ENCODE peak calls at places on chromosome 12, in eight cellular contexts. D is midbrain; B is activated naive CD4-positive, alpha-beta T cell; U is NCI-H510A treated with DMSO at 0.1 percent for 48 hours; V is NCI-H226; G is HEK293T; N is GM10248; Z is stimulated activated CD4-positive, alpha-beta T cell treated with anti-CD3 and anti-CD28 coated beads, Interleukin-4, amount 100 ng/mL, for 24 hours. J is an unnamed sample.

GRCh38 chr12:971991-972390 is 19.0 kb upstream of the ERC1 start:
- DNase-seq in D (no peak), V (no peak), N (no peak), B (no peak), Z (no peak), G (no peak), U (no peak), J (no peak)

GRCh38 chr12:100142851-100143559 is at the start of gene BLTP3B:
- DNase-seq in B (peak; percentile 83), Z (peak; percentile 92), N (peak; percentile 92), G (peak; percentile 91), U (peak; percentile 76), V (peak; percentile 42), D (peak; percentile 87), J (peak; percentile 91)

GRCh38 chr12:40953076-40953475 is 235.0 kb upstream of the PDZRN4 start:
- DNase-seq in G (no peak), U (no peak), Z (no peak), N (no peak), D (no peak), B (no peak), V (peak; percentile 11), J (no peak)

GRCh38 chr12:21751517-21751916 is 23.0 kb downstream of the KCNJ8 start:
- DNase-seq in G (peak; percentile 43), V (no peak), N (no peak), U (no peak), D (no peak), B (no peak), Z (no peak), J (no peak)

GRCh38 chr12:7486512-7486911 is 17.1 kb downstream of the CD163 start:
- DNase-seq in B (no peak), D (no peak), U (no peak), V (no peak), Z (no peak), N (no peak), G (no peak), J (no peak)

GRCh38 chr12:4440187-4440941 is 5.3 kb downstream of the FGF6 start:
- DNase-seq in Z (no peak), B (no peak), V (no peak), G (no peak), U (no peak), N (no peak), D (no peak), J (no peak)

GRCh38 chr12:112961074-112961473 is 17.2 kb upstream of the OAS2 start:
- DNase-seq in Z (no peak), N (no peak), B (no peak), D (no peak), U (no peak), V (no peak), G (no peak), J (no peak)

GRCh38 chr12:26524862-26525465 is 308.0 kb downstream of the ITPR2 start:
- DNase-seq in Z (no peak), N (no peak), U (no peak), V (no peak), B (no peak), D (no peak), G (peak; percentile 13), J (peak; percentile 6)

GRCh38 chr12:73678335-73678734 is 859.3 kb upstream of the ATXN7L3B start:
- DNase-seq in U (no peak), D (no peak), V (no peak), G (no peak), B (no peak), Z (no peak), N (no peak), J (no peak)

GRCh38 chr12:45546545-45546944 is 183.0 kb upstream of the ARID2 start:
- DNase-seq in U (no peak), V (peak; percentile 16), D (no peak), Z (no peak), G (no peak), N (no peak), B (no peak), J (no peak)

GRCh38 chr12:13570005-13570694 is 373.6 kb downstream of the EMP1 start:
- DNase-seq in D (no peak), Z (no peak), U (no peak), B (no peak), N (no peak), V (peak; percentile 9), G (no peak), J (no peak)